ENCODE peak calls at places on chromosome 14, in nine cellular contexts. F is activated B cell treated with CpG ODN at 0.5 μM for 24 hours, B is AG10803, O is dorsolateral prefrontal cortex, M is astrocyte of the spinal cord, H is tibial artery, N is A549, A is nephron progenitor cell, G is Peyer's patch. T is an unnamed sample.
A peak's percentile ranks its signal among the peaks of the same experiment; 100 is the strongest.

GRCh38 chr14:69003626-69004025 is 24.5 kb upstream of the ACTN1 start:
- DNase-seq in A (no peak), H (no peak), F (no peak), M (no peak), N (no peak), O (no peak), G (no peak), B (no peak), T (no peak)

GRCh38 chr14:99909500-99910064 is 116.4 kb downstream of the EML1 start:
- DNase-seq in F (no peak), B (no peak), G (no peak), M (no peak), A (no peak), N (peak; percentile 5), O (no peak), H (no peak), T (no peak)

GRCh38 chr14:89573399-89573657 is 156.3 kb upstream of the FOXN3 start:
- DNase-seq in F (no peak), N (no peak), O (no peak), M (no peak), G (no peak), B (no peak), H (no peak), A (no peak), T (no peak)

GRCh38 chr14:72771561-72771960 is 122.3 kb downstream of the DPF3 start:
- DNase-seq in H (no peak), A (no peak), F (no peak), G (no peak), O (no peak), B (no peak), M (no peak), N (no peak), T (no peak)

GRCh38 chr14:73861060-73861459 is 9.4 kb downstream of the PTGR2 start:
- DNase-seq in H (no peak), M (no peak), N (no peak), B (no peak), G (no peak), A (no peak), O (no peak), F (no peak), T (no peak)

GRCh38 chr14:103517626-103518415 is 4.8 kb downstream of the CKB start:
- DNase-seq in G (no peak), N (no peak), M (no peak), B (no peak), O (no peak), F (no peak), A (no peak), H (no peak), T (no peak)

GRCh38 chr14:103207404-103208072 is 84.3 kb downstream of the TNFAIP2 start:
- DNase-seq in H (no peak), N (no peak), M (no peak), O (peak; percentile 18), A (peak; percentile 62), G (no peak), F (no peak), B (peak; percentile 56), T (no peak)

GRCh38 chr14:68796418-68797101 is 3.7 kb upstream of the ZFP36L1 start:
- DNase-seq in H (no peak), F (no peak), M (no peak), N (no peak), B (peak; percentile 32), A (no peak), O (no peak), G (peak; percentile 14), T (no peak)

GRCh38 chr14:104040539-104040938 is 45.0 kb upstream of the ASPG start:
- DNase-seq in G (no peak), H (no peak), M (no peak), N (no peak), A (no peak), F (no peak), O (no peak), B (no peak), T (no peak)

GRCh38 chr14:104735830-104736642 is 12.0 kb downstream of the ADSS1 start:
- DNase-seq in A (no peak), M (no peak), O (peak; percentile 81), F (no peak), N (no peak), H (peak; percentile 97), B (peak; percentile 88), G (peak; percentile 25), T (no peak)

DNA sequence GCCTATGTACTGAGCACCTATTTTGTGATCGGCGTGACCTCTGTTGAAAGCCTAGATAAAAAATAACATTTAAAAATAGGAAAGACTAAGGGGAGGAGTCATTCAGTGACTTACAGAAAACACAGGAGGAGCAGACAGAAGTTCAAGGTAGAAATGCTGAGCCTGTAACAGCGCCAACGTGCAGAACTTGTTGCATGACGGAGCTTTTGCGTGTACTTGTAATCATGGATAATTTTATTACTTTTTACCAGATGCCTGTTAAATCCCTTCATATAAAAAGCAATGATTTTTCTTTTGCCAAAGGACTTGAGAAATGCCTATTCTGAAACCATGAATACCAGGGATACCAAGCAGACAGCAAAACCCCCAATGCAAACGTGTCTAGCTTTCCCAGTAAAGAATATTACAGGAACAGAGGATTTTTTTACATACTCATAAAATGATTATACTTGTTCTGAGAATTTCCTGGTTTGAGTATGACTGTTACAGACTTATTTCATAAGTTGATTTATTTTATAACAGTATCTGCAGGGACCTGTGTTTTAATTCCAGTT is 163.6 kb upstream of the GSC start:
- DNase-seq in G (no peak), F (no peak), B (peak; percentile 88), N (no peak), O (no peak), H (no peak), A (no peak), M (no peak), T (no peak)
- TF ChIP-seq CTCF in G (no peak), F (no peak), B (no peak), N (no peak), O (no peak), H (no peak), A (no peak), M (no peak), T (no peak)

DNA sequence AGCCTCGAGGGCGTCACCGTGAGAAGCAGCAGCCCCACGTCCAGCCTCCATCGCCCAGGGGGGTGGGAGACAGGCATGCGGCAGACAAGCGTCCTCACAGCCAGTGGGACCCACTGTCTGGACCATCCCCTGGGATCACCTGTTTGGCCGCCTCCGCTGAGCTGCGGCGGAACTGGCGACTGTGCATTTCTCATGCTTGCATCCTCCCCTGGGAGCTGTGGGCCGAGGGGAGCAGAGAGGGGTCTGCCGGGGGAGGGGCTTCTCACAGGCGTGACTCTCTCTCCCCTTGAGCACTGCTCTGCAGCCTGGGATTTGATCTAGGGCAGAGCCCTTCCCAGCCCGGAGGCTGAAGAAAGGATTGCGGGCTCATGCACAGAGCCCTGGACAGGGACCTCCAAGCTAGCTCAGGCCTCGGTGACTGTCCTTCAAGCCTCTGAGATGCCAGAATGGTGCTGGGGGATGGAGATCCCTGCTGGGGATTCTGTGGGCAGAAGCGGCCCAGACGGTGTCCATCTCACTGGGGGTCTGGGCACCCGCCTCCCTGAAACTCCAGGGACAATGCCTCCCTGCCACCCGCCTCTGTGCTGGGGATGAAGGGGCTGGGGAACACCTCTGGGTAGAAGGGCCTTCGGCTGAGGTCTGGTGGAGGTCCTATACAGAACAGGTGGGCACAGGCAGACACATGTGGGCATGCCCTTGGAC is 61.1 kb downstream of the PRIMA1 start:
- DNase-seq in M (no peak), N (no peak), A (peak; percentile 38), O (no peak), H (no peak), B (no peak), F (no peak), G (no peak), T (no peak)
- TF ChIP-seq CTCF in M (no peak), N (no peak), A (no peak), O (no peak), H (no peak), B (no peak), F (no peak), G (no peak), T (no peak)

DNA sequence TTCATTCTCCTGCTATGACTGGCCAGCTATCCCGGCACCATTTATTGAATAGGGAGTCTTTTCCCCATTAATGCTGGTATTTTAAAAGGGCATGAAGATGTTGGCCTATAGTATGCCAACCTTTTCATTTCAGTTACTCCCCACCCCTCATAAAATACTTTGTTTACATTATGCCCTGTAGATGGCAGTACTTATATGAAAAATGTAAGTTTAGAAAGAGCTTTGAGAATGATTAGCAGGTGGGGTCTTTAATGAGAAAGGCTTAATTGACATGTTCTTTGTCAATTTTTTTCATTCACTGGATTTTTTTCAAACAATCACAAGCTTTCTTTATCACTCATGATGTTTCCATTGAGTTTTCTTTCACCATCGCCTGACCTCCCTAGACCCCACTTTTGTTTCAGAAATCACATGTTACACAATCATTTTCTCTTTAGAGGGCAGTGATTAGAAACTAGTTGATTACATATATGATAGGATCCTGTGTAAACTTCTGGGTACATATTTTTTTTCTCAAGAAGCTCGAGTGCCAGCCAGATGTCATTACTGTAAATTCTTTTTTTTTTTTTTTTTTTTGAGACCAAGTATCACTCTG is 62.6 kb upstream of the PSMA6 start:
- DNase-seq in A (no peak), G (no peak), O (no peak), N (no peak), H (no peak), M (no peak), F (no peak), B (no peak), T (peak; percentile 42)
- TF ChIP-seq CTCF in A (no peak), G (no peak), O (peak; percentile 40), N (peak; percentile 51), H (no peak), M (peak; percentile 21), F (no peak), B (peak; percentile 30), T (peak; percentile 35)

GRCh38 chr14:38074754-38075153 is 132.9 kb upstream of the SSTR1 start:
- DNase-seq in O (no peak), A (no peak), M (no peak), N (no peak), B (no peak), G (peak; percentile 21), F (no peak), H (no peak), T (no peak)

GRCh38 chr14:38074091-38074490 is 133.6 kb upstream of the SSTR1 start:
- DNase-seq in B (no peak), O (no peak), F (no peak), N (no peak), G (no peak), M (no peak), H (no peak), A (no peak), T (no peak)

GRCh38 chr14:38078393-38078792 is 129.3 kb upstream of the SSTR1 start:
- DNase-seq in G (peak; percentile 39), O (no peak), N (no peak), H (peak; percentile 21), M (no peak), F (no peak), A (no peak), B (no peak), T (no peak)

GRCh38 chr14:38070213-38070612 is 137.5 kb upstream of the SSTR1 start:
- DNase-seq in N (no peak), M (no peak), O (no peak), B (no peak), H (no peak), F (no peak), G (no peak), A (no peak), T (no peak)

DNA sequence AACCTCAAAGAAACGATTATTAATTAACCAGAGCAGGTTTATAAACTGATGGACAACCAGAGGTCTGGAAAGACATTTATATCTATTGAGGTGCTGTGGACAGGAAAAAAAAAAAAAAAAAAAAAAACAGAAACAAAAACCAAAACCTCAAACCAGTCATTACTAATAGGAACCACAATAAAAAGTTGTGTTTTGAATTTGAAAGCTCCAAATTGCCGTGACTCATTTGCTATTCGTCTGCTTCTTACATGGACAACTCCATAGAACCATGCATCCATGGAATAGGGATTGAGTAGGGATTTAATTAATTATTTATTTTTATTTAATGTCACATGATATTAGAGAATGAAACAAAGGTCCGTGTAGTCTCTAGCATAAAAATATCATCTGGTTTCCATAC is 134.1 kb upstream of the SSTR1 start:
- DNase-seq in M (no peak), F (no peak), H (no peak), B (peak; percentile 73), O (no peak), A (no peak), N (no peak), G (no peak), T (no peak)
- TF ChIP-seq CTCF in M (no peak), F (no peak), H (no peak), B (no peak), O (no peak), A (no peak), N (no peak), G (no peak), T (no peak)

T was measured in GM13976.